ENCODE peak calls at places on chromosomes 5 and 9, in six cellular contexts. One of them, this sample, is unnamed.

GRCh38 chr5:133781446-133781845 is 169.1 kb upstream of the FSTL4 start:
- DNase-seq in CD4-positive, CD25-positive, alpha-beta regulatory T cell: no peak
- DNase-seq in epithelial cell of esophagus: no peak
- DNase-seq in H1: no peak
- DNase-seq in AG10803: no peak
- DNase-seq in fibroblast of the aortic adventitia: no peak
- DNase-seq in this sample: no peak

GRCh38 chr5:157113007-157113406 is 4.2 kb upstream of the HAVCR2 start:
- DNase-seq in CD4-positive, CD25-positive, alpha-beta regulatory T cell: peak
- DNase-seq in epithelial cell of esophagus: no peak
- DNase-seq in H1: no peak
- DNase-seq in AG10803: peak
- DNase-seq in fibroblast of the aortic adventitia: no peak
- DNase-seq in this sample: no peak

GRCh38 chr9:2576631-2577030 is 45.0 kb upstream of the VLDLR start:
- DNase-seq in CD4-positive, CD25-positive, alpha-beta regulatory T cell: no peak
- DNase-seq in epithelial cell of esophagus: peak
- DNase-seq in H1: no peak
- DNase-seq in AG10803: no peak
- DNase-seq in fibroblast of the aortic adventitia: no peak
- DNase-seq in this sample: no peak

GRCh38 chr5:131999991-132000490 is 11.4 kb downstream of the ACSL6 start:
- DNase-seq in CD4-positive, CD25-positive, alpha-beta regulatory T cell: no peak
- DNase-seq in epithelial cell of esophagus: no peak
- DNase-seq in H1: no peak
- DNase-seq in AG10803: no peak
- DNase-seq in fibroblast of the aortic adventitia: no peak
- DNase-seq in this sample: no peak

GRCh38 chr9:35734096-35734495 is 1.6 kb downstream of the CREB3 start:
- DNase-seq in CD4-positive, CD25-positive, alpha-beta regulatory T cell: no peak
- DNase-seq in epithelial cell of esophagus: no peak
- DNase-seq in H1: no peak
- DNase-seq in AG10803: no peak
- DNase-seq in fibroblast of the aortic adventitia: peak
- DNase-seq in this sample: no peak

GRCh38 chr5:145797336-145797735 is 37.8 kb downstream of the PRELID2 start:
- DNase-seq in CD4-positive, CD25-positive, alpha-beta regulatory T cell: peak
- DNase-seq in epithelial cell of esophagus: peak
- DNase-seq in H1: no peak
- DNase-seq in AG10803: peak
- DNase-seq in fibroblast of the aortic adventitia: peak
- DNase-seq in this sample: peak

GRCh38 chr5:111756701-111757581 is at the start of gene NREP:
- DNase-seq in CD4-positive, CD25-positive, alpha-beta regulatory T cell: peak
- DNase-seq in epithelial cell of esophagus: peak
- DNase-seq in H1: peak
- DNase-seq in AG10803: peak
- DNase-seq in fibroblast of the aortic adventitia: peak
- DNase-seq in this sample: peak

GRCh38 chr9:136437839-136438547 is 1.7 kb downstream of the INPP5E start:
- DNase-seq in CD4-positive, CD25-positive, alpha-beta regulatory T cell: no peak
- DNase-seq in epithelial cell of esophagus: peak
- DNase-seq in H1: no peak
- DNase-seq in AG10803: peak
- DNase-seq in fibroblast of the aortic adventitia: peak
- DNase-seq in this sample: peak

GRCh38 chr9:33350310-33350709 is 52.1 kb downstream of the AQP7 start:
- DNase-seq in CD4-positive, CD25-positive, alpha-beta regulatory T cell: no peak
- DNase-seq in epithelial cell of esophagus: peak
- DNase-seq in H1: no peak
- DNase-seq in AG10803: peak
- DNase-seq in fibroblast of the aortic adventitia: peak
- DNase-seq in this sample: peak

GRCh38 chr5:166102947-166103346 is 2188.5 kb upstream of the WWC1 start:
- DNase-seq in CD4-positive, CD25-positive, alpha-beta regulatory T cell: no peak
- DNase-seq in epithelial cell of esophagus: no peak
- DNase-seq in H1: no peak
- DNase-seq in AG10803: no peak
- DNase-seq in fibroblast of the aortic adventitia: no peak
- DNase-seq in this sample: no peak

GRCh38 chr9:22067196-22067595 is 58.1 kb upstream of the CDKN2B start:
- DNase-seq in CD4-positive, CD25-positive, alpha-beta regulatory T cell: peak
- DNase-seq in epithelial cell of esophagus: no peak
- DNase-seq in H1: no peak
- DNase-seq in AG10803: no peak
- DNase-seq in fibroblast of the aortic adventitia: peak
- DNase-seq in this sample: no peak

GRCh38 chr5:52725065-52725746 is 62.5 kb upstream of the ITGA1 start:
- DNase-seq in CD4-positive, CD25-positive, alpha-beta regulatory T cell: peak
- DNase-seq in epithelial cell of esophagus: peak
- DNase-seq in H1: no peak
- DNase-seq in AG10803: peak
- DNase-seq in fibroblast of the aortic adventitia: no peak
- DNase-seq in this sample: no peak

GRCh38 chr5:147464211-147464610 is 45.7 kb downstream of the DPYSL3 start:
- DNase-seq in CD4-positive, CD25-positive, alpha-beta regulatory T cell: no peak
- DNase-seq in epithelial cell of esophagus: peak
- DNase-seq in H1: no peak
- DNase-seq in AG10803: peak
- DNase-seq in fibroblast of the aortic adventitia: peak
- DNase-seq in this sample: no peak

GRCh38 chr5:139908749-139909148 is 113.1 kb downstream of the PSD2 start:
- DNase-seq in CD4-positive, CD25-positive, alpha-beta regulatory T cell: no peak
- DNase-seq in epithelial cell of esophagus: peak
- DNase-seq in H1: no peak
- DNase-seq in AG10803: peak
- DNase-seq in fibroblast of the aortic adventitia: peak
- DNase-seq in this sample: no peak

GRCh38 chr5:127320032-127320945 is 29.7 kb downstream of the MEGF10 start:
- DNase-seq in CD4-positive, CD25-positive, alpha-beta regulatory T cell: peak
- DNase-seq in epithelial cell of esophagus: no peak
- DNase-seq in H1: no peak
- DNase-seq in AG10803: peak
- DNase-seq in fibroblast of the aortic adventitia: no peak
- DNase-seq in this sample: peak

GRCh38 chr9:87592554-87593394 is 95.1 kb downstream of the DAPK1 start:
- DNase-seq in CD4-positive, CD25-positive, alpha-beta regulatory T cell: no peak
- DNase-seq in epithelial cell of esophagus: no peak
- DNase-seq in H1: no peak
- DNase-seq in AG10803: peak
- DNase-seq in fibroblast of the aortic adventitia: peak
- DNase-seq in this sample: peak

GRCh38 chr9:129851821-129852220 is 16.6 kb downstream of the USP20 start:
- DNase-seq in CD4-positive, CD25-positive, alpha-beta regulatory T cell: no peak
- DNase-seq in epithelial cell of esophagus: no peak
- DNase-seq in H1: no peak
- DNase-seq in AG10803: no peak
- DNase-seq in fibroblast of the aortic adventitia: no peak
- DNase-seq in this sample: no peak

GRCh38 chr5:154133591-154133990 is 56.9 kb upstream of the GALNT10 start:
- DNase-seq in CD4-positive, CD25-positive, alpha-beta regulatory T cell: no peak
- DNase-seq in epithelial cell of esophagus: no peak
- DNase-seq in H1: no peak
- DNase-seq in AG10803: no peak
- DNase-seq in fibroblast of the aortic adventitia: no peak
- DNase-seq in this sample: no peak

GRCh38 chr5:131316026-131316425 is 52.2 kb downstream of the CDC42SE2 start:
- DNase-seq in CD4-positive, CD25-positive, alpha-beta regulatory T cell: no peak
- DNase-seq in epithelial cell of esophagus: no peak
- DNase-seq in H1: no peak
- DNase-seq in AG10803: peak
- DNase-seq in fibroblast of the aortic adventitia: no peak
- DNase-seq in this sample: no peak

GRCh38 chr9:117411547-117411946 is 3.3 kb downstream of the ASTN2 start:
- DNase-seq in CD4-positive, CD25-positive, alpha-beta regulatory T cell: no peak
- DNase-seq in epithelial cell of esophagus: peak
- DNase-seq in H1: peak
- DNase-seq in AG10803: peak
- DNase-seq in fibroblast of the aortic adventitia: peak
- DNase-seq in this sample: no peak

GRCh38 chr9:117413346-117414219 is 1.3 kb downstream of the ASTN2 start:
- DNase-seq in CD4-positive, CD25-positive, alpha-beta regulatory T cell: no peak
- DNase-seq in epithelial cell of esophagus: no peak
- DNase-seq in H1: peak
- DNase-seq in AG10803: no peak
- DNase-seq in fibroblast of the aortic adventitia: no peak
- DNase-seq in this sample: no peak

GRCh38 chr9:117414220-117414905 is 494 bp downstream of the ASTN2 start:
- DNase-seq in CD4-positive, CD25-positive, alpha-beta regulatory T cell: no peak
- DNase-seq in epithelial cell of esophagus: peak
- DNase-seq in H1: peak
- DNase-seq in AG10803: peak
- DNase-seq in fibroblast of the aortic adventitia: peak
- DNase-seq in this sample: no peak

GRCh38 chr9:117412006-117412715 is 2.7 kb downstream of the ASTN2 start:
- DNase-seq in CD4-positive, CD25-positive, alpha-beta regulatory T cell: no peak
- DNase-seq in epithelial cell of esophagus: no peak
- DNase-seq in H1: peak
- DNase-seq in AG10803: no peak
- DNase-seq in fibroblast of the aortic adventitia: no peak
- DNase-seq in this sample: no peak

GRCh38 chr9:117412841-117413240 is 2.0 kb downstream of the ASTN2 start:
- DNase-seq in CD4-positive, CD25-positive, alpha-beta regulatory T cell: no peak
- DNase-seq in epithelial cell of esophagus: no peak
- DNase-seq in H1: peak
- DNase-seq in AG10803: no peak
- DNase-seq in fibroblast of the aortic adventitia: no peak
- DNase-seq in this sample: no peak
- H3K4me3 ChIP-seq in CD4-positive, CD25-positive, alpha-beta regulatory T cell: no peak
- H3K4me3 ChIP-seq in epithelial cell of esophagus: no peak
- H3K4me3 ChIP-seq in H1: peak
- H3K4me3 ChIP-seq in AG10803: no peak
- H3K4me3 ChIP-seq in fibroblast of the aortic adventitia: no peak
- H3K4me3 ChIP-seq in this sample: no peak

GRCh38 chr9:109861918-109862317 is 81.9 kb downstream of the PALM2AKAP2 start:
- DNase-seq in CD4-positive, CD25-positive, alpha-beta regulatory T cell: no peak
- DNase-seq in epithelial cell of esophagus: no peak
- DNase-seq in H1: no peak
- DNase-seq in AG10803: peak
- DNase-seq in fibroblast of the aortic adventitia: peak
- DNase-seq in this sample: no peak

GRCh38 chr9:109861499-109861898 is 81.5 kb downstream of the PALM2AKAP2 start:
- DNase-seq in CD4-positive, CD25-positive, alpha-beta regulatory T cell: no peak
- DNase-seq in epithelial cell of esophagus: no peak
- DNase-seq in H1: no peak
- DNase-seq in AG10803: peak
- DNase-seq in fibroblast of the aortic adventitia: peak
- DNase-seq in this sample: no peak

GRCh38 chr9:109862452-109862851 is 82.5 kb downstream of the PALM2AKAP2 start:
- DNase-seq in CD4-positive, CD25-positive, alpha-beta regulatory T cell: no peak
- DNase-seq in epithelial cell of esophagus: no peak
- DNase-seq in H1: no peak
- DNase-seq in AG10803: no peak
- DNase-seq in fibroblast of the aortic adventitia: no peak
- DNase-seq in this sample: no peak

GRCh38 chr9:109865521-109865920 is 85.5 kb downstream of the PALM2AKAP2 start:
- DNase-seq in CD4-positive, CD25-positive, alpha-beta regulatory T cell: no peak
- DNase-seq in epithelial cell of esophagus: no peak
- DNase-seq in H1: no peak
- DNase-seq in AG10803: no peak
- DNase-seq in fibroblast of the aortic adventitia: no peak
- DNase-seq in this sample: no peak

GRCh38 chr9:109863961-109864360 is 84.0 kb downstream of the PALM2AKAP2 start:
- DNase-seq in CD4-positive, CD25-positive, alpha-beta regulatory T cell: no peak
- DNase-seq in epithelial cell of esophagus: no peak
- DNase-seq in H1: no peak
- DNase-seq in AG10803: no peak
- DNase-seq in fibroblast of the aortic adventitia: no peak
- DNase-seq in this sample: no peak
- H3K4me3 ChIP-seq in CD4-positive, CD25-positive, alpha-beta regulatory T cell: no peak
- H3K4me3 ChIP-seq in epithelial cell of esophagus: no peak
- H3K4me3 ChIP-seq in H1: no peak
- H3K4me3 ChIP-seq in AG10803: no peak
- H3K4me3 ChIP-seq in fibroblast of the aortic adventitia: no peak
- H3K4me3 ChIP-seq in this sample: no peak

DNA sequence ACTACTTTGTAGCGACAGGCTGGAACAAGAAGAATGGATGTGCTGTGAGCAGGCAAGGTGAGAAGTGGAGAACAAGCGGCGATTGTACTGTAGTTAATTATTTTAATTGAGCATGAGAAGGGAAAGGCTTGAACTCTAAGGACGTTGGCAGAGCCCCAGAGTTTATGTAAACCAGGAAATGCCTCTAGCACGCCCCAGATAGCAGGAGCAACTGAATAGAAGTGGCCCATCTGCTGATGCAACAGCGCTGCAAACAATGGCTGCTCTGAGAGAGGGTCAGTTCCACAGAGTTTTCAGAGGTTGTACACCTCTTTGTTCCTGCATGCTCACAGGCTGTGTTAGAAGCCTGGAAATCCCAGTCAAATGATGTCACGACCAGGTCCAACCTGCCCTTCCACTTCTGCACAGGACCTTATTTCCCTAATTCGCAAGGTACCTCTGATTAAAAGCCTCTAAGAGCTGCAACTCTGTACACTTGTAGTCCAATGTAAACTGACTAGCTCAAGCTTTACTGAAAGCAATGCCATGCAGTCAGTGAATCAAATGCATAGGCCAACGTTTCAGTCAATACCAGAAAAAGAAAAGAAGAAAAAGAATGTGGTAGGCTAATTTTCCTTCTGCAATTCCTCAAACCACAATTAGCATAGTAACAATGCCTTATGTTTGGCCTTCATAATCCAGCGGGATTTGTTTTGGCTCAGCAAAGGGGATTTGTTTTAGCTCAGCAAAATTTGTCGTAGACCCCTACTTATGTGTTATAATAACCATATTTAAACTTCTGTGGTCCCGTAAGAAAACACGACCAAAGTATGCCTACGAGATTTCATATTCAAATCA is 119.6 kb upstream of the RETREG1 start:
- DNase-seq in CD4-positive, CD25-positive, alpha-beta regulatory T cell: no peak
- DNase-seq in epithelial cell of esophagus: peak
- DNase-seq in H1: no peak
- DNase-seq in AG10803: peak
- DNase-seq in fibroblast of the aortic adventitia: peak
- DNase-seq in this sample: peak
- H3K4me3 ChIP-seq in CD4-positive, CD25-positive, alpha-beta regulatory T cell: no peak
- H3K4me3 ChIP-seq in epithelial cell of esophagus: peak
- H3K4me3 ChIP-seq in H1: peak
- H3K4me3 ChIP-seq in AG10803: no peak
- H3K4me3 ChIP-seq in fibroblast of the aortic adventitia: no peak
- H3K4me3 ChIP-seq in this sample: no peak

GRCh38 chr5:5181650-5182324 is 41.7 kb downstream of the ADAMTS16 start:
- DNase-seq in CD4-positive, CD25-positive, alpha-beta regulatory T cell: no peak
- DNase-seq in epithelial cell of esophagus: no peak
- DNase-seq in H1: no peak
- DNase-seq in AG10803: no peak
- DNase-seq in fibroblast of the aortic adventitia: no peak
- DNase-seq in this sample: no peak

GRCh38 chr5:5179597-5179996 is 39.5 kb downstream of the ADAMTS16 start:
- DNase-seq in CD4-positive, CD25-positive, alpha-beta regulatory T cell: no peak
- DNase-seq in epithelial cell of esophagus: no peak
- DNase-seq in H1: peak
- DNase-seq in AG10803: no peak
- DNase-seq in fibroblast of the aortic adventitia: no peak
- DNase-seq in this sample: no peak

GRCh38 chr5:5183933-5184332 is 43.8 kb downstream of the ADAMTS16 start:
- DNase-seq in CD4-positive, CD25-positive, alpha-beta regulatory T cell: no peak
- DNase-seq in epithelial cell of esophagus: no peak
- DNase-seq in H1: no peak
- DNase-seq in AG10803: no peak
- DNase-seq in fibroblast of the aortic adventitia: no peak
- DNase-seq in this sample: no peak

GRCh38 chr5:5182508-5183191 is 42.5 kb downstream of the ADAMTS16 start:
- DNase-seq in CD4-positive, CD25-positive, alpha-beta regulatory T cell: no peak
- DNase-seq in epithelial cell of esophagus: no peak
- DNase-seq in H1: no peak
- DNase-seq in AG10803: no peak
- DNase-seq in fibroblast of the aortic adventitia: no peak
- DNase-seq in this sample: no peak

GRCh38 chr5:5183192-5183699 is 43.1 kb downstream of the ADAMTS16 start:
- DNase-seq in CD4-positive, CD25-positive, alpha-beta regulatory T cell: no peak
- DNase-seq in epithelial cell of esophagus: no peak
- DNase-seq in H1: peak
- DNase-seq in AG10803: no peak
- DNase-seq in fibroblast of the aortic adventitia: no peak
- DNase-seq in this sample: no peak
- H3K4me3 ChIP-seq in CD4-positive, CD25-positive, alpha-beta regulatory T cell: no peak
- H3K4me3 ChIP-seq in epithelial cell of esophagus: no peak
- H3K4me3 ChIP-seq in H1: peak
- H3K4me3 ChIP-seq in AG10803: no peak
- H3K4me3 ChIP-seq in fibroblast of the aortic adventitia: no peak
- H3K4me3 ChIP-seq in this sample: no peak

This sample was measured in astrocyte of the spinal cord.